ENCODE peak calls at places on chromosomes 13 and 19, in eight cellular contexts. H is suprapubic skin, T is aorta, Z is heart left ventricle, G is fibroblast of lung, M is left ventricle myocardium inferior, N is heart right ventricle, A is lung. E is an unnamed sample.

GRCh38 chr13:52411629-52412028 is 5.7 kb upstream of the THSD1 start:
- DNase-seq in A (no peak), N (no peak), G (peak; percentile 49), T (no peak), H (no peak), M (no peak), Z (no peak), E (no peak)

GRCh38 chr13:48896312-48896711 is 79.4 kb upstream of the FNDC3A start:
- DNase-seq in Z (no peak), H (no peak), A (no peak), M (no peak), T (no peak), N (no peak), G (peak; percentile 68), E (no peak)

GRCh38 chr19:17328517-17329060 is 6.1 kb downstream of the ANO8 start:
- DNase-seq in G (no peak), M (no peak), T (no peak), H (no peak), A (no peak), Z (no peak), N (no peak), E (no peak)

GRCh38 chr13:36395280-36395679 is 37.0 kb upstream of the CCNA1 start:
- DNase-seq in Z (no peak), H (no peak), A (no peak), T (no peak), G (peak; percentile 68), M (no peak), N (no peak), E (no peak)

GRCh38 chr19:8308891-8309291 is 733 bp upstream of the CD320 start:
- DNase-seq in A (no peak), M (peak; percentile 9), N (no peak), T (peak; percentile 61), G (no peak), H (peak; percentile 51), Z (no peak), E (peak; percentile 7)

GRCh38 chr19:3984584-3984907 is 717 bp downstream of the EEF2 start:
- DNase-seq in M (no peak), N (no peak), G (no peak), A (no peak), T (no peak), Z (no peak), H (no peak), E (no peak)

GRCh38 chr19:45705115-45705514 is 12.6 kb downstream of the QPCTL start:
- DNase-seq in T (no peak), H (no peak), G (no peak), N (no peak), Z (no peak), M (no peak), A (no peak), E (no peak)

GRCh38 chr19:51546650-51547396 is 15.4 kb upstream of the SIGLEC6 start:
- DNase-seq in A (no peak), M (no peak), N (no peak), Z (no peak), G (peak; percentile 32), T (no peak), H (no peak), E (no peak)

GRCh38 chr19:38838208-38838985 is 6.8 kb upstream of the ECH1 start:
- DNase-seq in A (no peak), G (no peak), Z (no peak), T (no peak), N (no peak), M (no peak), H (no peak), E (peak; percentile 36)

GRCh38 chr13:40518481-40518882 is 148.0 kb downstream of the FOXO1 start:
- DNase-seq in Z (no peak), A (no peak), M (no peak), G (peak; percentile 57), H (no peak), N (no peak), T (no peak), E (no peak)

GRCh38 chr13:21033866-21034601 is 27.4 kb downstream of the LATS2 start:
- DNase-seq in N (no peak), G (peak; percentile 81), M (no peak), H (no peak), A (peak; percentile 53), T (no peak), Z (no peak), E (no peak)

GRCh38 chr13:21037656-21038055 is 23.7 kb downstream of the LATS2 start:
- DNase-seq in N (no peak), T (no peak), G (no peak), M (no peak), H (no peak), Z (no peak), A (no peak), E (no peak)

GRCh38 chr13:21033224-21033855 is 28.0 kb downstream of the LATS2 start:
- DNase-seq in M (no peak), H (no peak), G (peak; percentile 75), N (no peak), T (no peak), A (peak; percentile 68), Z (no peak), E (no peak)

GRCh38 chr13:21032656-21033055 is 28.7 kb downstream of the LATS2 start:
- DNase-seq in T (no peak), M (no peak), H (no peak), A (no peak), Z (no peak), G (no peak), N (no peak), E (no peak)

DNA sequence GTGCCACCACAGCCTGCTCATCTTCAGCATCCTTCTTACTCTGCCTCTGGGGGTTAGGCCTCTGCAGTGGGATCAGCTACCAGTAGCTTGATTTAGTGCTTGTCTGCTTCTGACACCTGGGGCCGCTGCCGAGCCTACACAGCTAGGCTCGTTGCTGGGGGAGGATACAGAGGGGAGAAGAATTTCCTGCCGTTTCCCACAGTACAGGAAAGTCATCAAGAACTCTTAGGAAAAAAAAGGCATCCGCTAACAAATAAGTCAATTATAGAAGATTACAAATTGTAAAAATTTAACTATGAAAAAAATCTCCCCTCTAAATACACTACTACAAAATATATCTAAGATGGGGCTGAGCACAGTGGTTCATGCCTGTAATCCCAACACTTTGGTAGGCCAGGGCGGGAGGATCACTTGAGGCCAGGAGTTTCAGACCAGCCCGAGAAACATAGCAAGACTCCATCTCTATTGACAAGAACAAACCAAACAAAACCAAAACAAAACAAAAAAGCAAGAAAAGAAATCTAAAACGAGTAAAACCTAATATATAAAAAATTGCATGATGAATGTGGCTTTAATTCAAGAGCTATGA is 26.7 kb downstream of the LATS2 start:
- DNase-seq in G (peak; percentile 79), A (no peak), N (peak; percentile 37), M (peak; percentile 42), H (no peak), T (no peak), Z (no peak), E (no peak)
- H3K4me1 ChIP-seq in G (peaks cover 14% of the 10 kb centered on the region), A (peaks cover 34% of the 10 kb centered on the region), N (peaks cover 88% of the 10 kb centered on the region), M (peaks cover 94% of the 10 kb centered on the region), H (peaks cover 36% of the 10 kb centered on the region), T (peaks cover 6% of the 10 kb centered on the region), Z (peaks cover 39% of the 10 kb centered on the region), E (no peaks in the 10 kb centered on the region)

GRCh38 chr13:50127726-50128291 is 112.6 kb downstream of the KCNRG start:
- DNase-seq in T (no peak), A (no peak), Z (peak; percentile 59), N (no peak), G (no peak), H (peak; percentile 65), M (no peak), E (no peak)

GRCh38 chr13:50130686-50131051 is 115.4 kb downstream of the KCNRG start:
- DNase-seq in H (no peak), Z (peak; percentile 65), T (peak; percentile 79), M (peak; percentile 38), N (no peak), A (no peak), G (no peak), E (peak; percentile 31)

GRCh38 chr13:50128406-50129048 is 113.3 kb downstream of the KCNRG start:
- DNase-seq in G (no peak), T (no peak), M (no peak), Z (no peak), H (no peak), A (no peak), N (no peak), E (no peak)

GRCh38 chr13:50129923-50130685 is 114.9 kb downstream of the KCNRG start:
- DNase-seq in T (peak; percentile 88), H (peak; percentile 81), Z (peak; percentile 73), N (peak; percentile 48), M (peak; percentile 37), G (peak; percentile 35), A (no peak), E (peak; percentile 26)

DNA sequence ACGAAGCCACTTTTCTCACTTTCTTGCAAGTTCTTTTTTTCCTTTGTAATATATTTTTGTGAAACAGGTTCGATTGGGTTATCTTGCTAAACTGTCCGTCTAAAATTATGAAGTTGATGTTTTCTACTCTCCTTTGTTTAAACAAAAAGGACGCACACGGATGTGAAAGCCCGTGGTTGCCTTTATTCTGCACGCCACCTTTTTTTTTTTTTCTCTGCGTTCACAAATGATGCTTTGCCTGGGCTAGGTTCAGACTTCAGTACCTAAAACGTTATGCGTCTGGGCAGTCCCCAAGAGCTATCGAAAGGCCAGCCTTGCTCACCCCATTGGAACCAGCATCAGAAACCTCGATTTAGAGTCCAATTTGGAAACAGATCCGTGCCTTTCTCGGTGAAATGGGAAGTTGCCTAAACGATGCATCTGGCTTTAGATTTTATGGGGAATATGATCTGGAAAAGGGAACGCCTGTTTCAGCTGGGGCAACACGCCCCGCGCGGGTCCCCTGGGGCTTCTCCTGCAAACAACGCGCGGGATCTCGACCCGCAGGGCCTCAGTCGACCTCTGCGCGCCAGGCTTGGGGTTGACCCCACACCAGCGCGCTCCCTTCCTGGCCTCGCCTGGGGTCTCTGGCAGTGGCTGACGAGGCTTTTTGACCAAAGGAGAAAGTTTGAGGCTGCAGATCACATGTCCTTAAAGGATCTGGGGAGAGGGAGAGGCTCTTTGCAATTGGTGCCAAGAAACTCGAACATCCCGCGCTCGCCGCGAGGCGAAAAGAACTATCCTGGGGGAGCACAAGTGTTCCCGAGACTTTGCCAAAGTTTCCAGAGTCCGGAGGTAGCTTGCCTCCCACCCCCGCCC is 114.0 kb downstream of the KCNRG start:
- DNase-seq in H (no peak), M (peak; percentile 25), G (no peak), T (no peak), A (no peak), N (no peak), Z (peak; percentile 64), E (no peak)
- H3K4me1 ChIP-seq in H (peaks cover 53% of the 10 kb centered on the region), M (peaks cover 58% of the 10 kb centered on the region), G (peaks cover 3% of the 10 kb centered on the region), T (no peaks in the 10 kb centered on the region), A (peaks cover 15% of the 10 kb centered on the region), N (peaks cover 42% of the 10 kb centered on the region), Z (no peaks in the 10 kb centered on the region), E (no peaks in the 10 kb centered on the region)

GRCh38 chr19:55372316-55373081 is 2.2 kb upstream of the IL11 start:
- DNase-seq in A (no peak), Z (no peak), N (no peak), T (no peak), H (no peak), G (peak; percentile 61), M (no peak), E (no peak)
- H3K4me1 ChIP-seq in A (peaks cover 12% of the 10 kb centered on the region), Z (no peaks in the 10 kb centered on the region), N (peaks cover 11% of the 10 kb centered on the region), T (no peaks in the 10 kb centered on the region), H (peaks cover 32% of the 10 kb centered on the region), G (peaks cover 9% of the 10 kb centered on the region), M (peaks cover 27% of the 10 kb centered on the region), E (peaks cover 11% of the 10 kb centered on the region)

DNA sequence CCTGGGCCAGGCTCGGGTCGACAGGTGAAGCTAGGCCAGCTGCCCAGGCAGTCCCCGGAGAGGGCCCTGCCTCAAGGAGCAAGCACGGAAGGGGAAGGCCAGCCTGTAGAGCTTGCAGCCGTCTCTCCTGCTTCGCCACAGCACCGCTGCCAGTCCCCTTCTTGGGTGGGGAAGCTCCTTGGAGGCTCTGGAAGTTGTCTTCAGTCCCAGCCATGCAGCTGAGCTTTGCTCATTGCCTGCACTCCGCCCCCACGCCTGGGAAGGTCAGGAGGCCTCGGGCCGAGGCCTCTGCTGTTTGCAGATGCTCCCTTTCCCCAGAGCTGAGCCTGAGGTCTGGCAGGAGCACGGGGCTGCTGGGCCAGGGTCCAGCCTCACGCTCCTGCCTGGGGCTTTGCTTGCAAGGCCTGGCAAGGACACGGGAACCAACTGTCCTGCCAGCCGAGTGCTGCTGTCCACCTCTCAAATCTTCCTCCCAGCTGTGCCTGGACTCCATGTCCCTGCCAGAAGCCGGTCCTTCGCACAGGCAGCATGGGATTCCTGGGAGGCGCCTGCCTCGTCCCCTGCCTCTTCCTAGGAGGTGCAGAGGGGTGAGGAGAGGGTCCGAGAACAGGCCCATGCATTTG is 13.3 kb downstream of the PLEKHF1 start:
- DNase-seq in M (peak; percentile 86), T (no peak), H (peak; percentile 75), A (no peak), G (no peak), N (peak; percentile 82), Z (peak; percentile 87), E (no peak)
- H3K4me1 ChIP-seq in M (peaks cover 90% of the 10 kb centered on the region), T (no peaks in the 10 kb centered on the region), H (peaks cover 78% of the 10 kb centered on the region), A (peaks cover 21% of the 10 kb centered on the region), G (peaks cover 7% of the 10 kb centered on the region), N (peaks cover 57% of the 10 kb centered on the region), Z (peaks cover 46% of the 10 kb centered on the region), E (no peaks in the 10 kb centered on the region)

E was measured in BE2C.